ENCODE peak calls at places on chromosomes 4 and X, in six cellular contexts. P is activated naive CD8-positive, alpha-beta T cell treated with anti-CD3 and anti-CD28 coated beads, Interleukin-2, amount 50 U/mL, for 24 hours; Z is activated CD4-positive, alpha-beta T cell treated with anti-CD3 and anti-CD28 coated beads, Interleukin-2, amount 10 ng/mL, durations not matched to agents 24 days and 14 days; V is stimulated activated CD4-positive, alpha-beta T cell treated with anti-CD3 and anti-CD28 coated beads, Interleukin-1b, Interleukin-23, amount 100 ng/mL, for 24 hours; S is AG10803; T is HT-29. M is an unnamed sample.

GRCh38 chr4:15636818-15637217 is 18.3 kb downstream of the FBXL5 start:
- DNase-seq in P (no peak), Z (no peak), V (no peak), S (no peak), T (peak), M (no peak)

GRCh38 chr4:53059253-53059652 is 197.1 kb downstream of the RASL11B start:
- DNase-seq in P (no peak), Z (no peak), V (no peak), S (no peak), T (no peak), M (no peak)

GRCh38 chr4:21535901-21536300 is 412.7 kb downstream of the KCNIP4 start:
- DNase-seq in P (no peak), Z (no peak), V (no peak), S (no peak), T (no peak), M (no peak)

GRCh38 chr4:187006189-187006618 is 282.5 kb upstream of the FAT1 start:
- DNase-seq in P (no peak), Z (no peak), V (no peak), S (peak), T (no peak), M (no peak)

GRCh38 chrX:46561931-46562721 is 11.4 kb upstream of the CHST7 start:
- DNase-seq in P (no peak), Z (peak), V (no peak), S (no peak), T (no peak), M (no peak)

GRCh38 chr4:34178476-34178875 is 2065.8 kb downstream of the ARAP2 start:
- DNase-seq in P (no peak), Z (no peak), V (no peak), S (peak), T (no peak), M (no peak)

GRCh38 chrX:77785400-77785745 is 643 bp downstream of the ATRX start:
- DNase-seq in P (no peak), Z (no peak), V (no peak), S (peak), T (peak), M (no peak)

GRCh38 chr4:25180524-25181131 is 20.4 kb upstream of the SEPSECS start:
- DNase-seq in P (peak), Z (peak), V (peak), S (peak), T (peak), M (no peak)

GRCh38 chrX:134676440-134676839 is 18.2 kb upstream of the PLAC1 start:
- DNase-seq in P (no peak), Z (no peak), V (no peak), S (peak), T (peak), M (no peak)

GRCh38 chr4:184534511-184535391 is 60.4 kb upstream of the IRF2 start:
- DNase-seq in P (no peak), Z (peak), V (no peak), S (peak), T (no peak), M (no peak)

GRCh38 chr4:98151145-98151929 is 8.1 kb upstream of the STPG2 start:
- DNase-seq in P (no peak), Z (no peak), V (no peak), S (no peak), T (no peak), M (no peak)